ENCODE peak calls at places on chromosomes 7 and 10, in four cellular contexts. V, M, O and L are unnamed samples.
A peak's percentile ranks its signal among the peaks of the same experiment; 100 is the strongest.

GRCh38 chr10:5504146-5505072 is 5.0 kb upstream of the CALML5 start:
- DNase-seq in M (no peak), V (no peak), O (no peak), L (no peak)

GRCh38 chr7:77553123-77553522 is 16.0 kb downstream of the PTPN12 start:
- DNase-seq in O (no peak), V (no peak), M (no peak), L (no peak)

GRCh38 chr7:136359333-136359903 is 382.3 kb upstream of the MTPN start:
- DNase-seq in O (no peak), M (no peak), V (no peak), L (no peak)

GRCh38 chr7:98137826-98138151 is 31.1 kb downstream of the LMTK2 start:
- DNase-seq in V (no peak), O (no peak), M (no peak), L (no peak)

GRCh38 chr10:78162867-78163266 is 129.2 kb downstream of the RPS24 start:
- DNase-seq in M (no peak), V (no peak), O (no peak), L (no peak)

GRCh38 chr10:16843252-16843870 is 26.1 kb upstream of the RSU1 start:
- DNase-seq in O (peak; percentile 52), M (no peak), V (no peak), L (no peak)

GRCh38 chr10:110208614-110209398 is 1.4 kb downstream of the MXI1 start:
- DNase-seq in M (peak; percentile 82), V (peak; percentile 30), O (no peak), L (no peak)

GRCh38 chr7:94313926-94314325 is 80.8 kb upstream of the COL1A2 start:
- DNase-seq in V (no peak), M (no peak), O (no peak), L (no peak)

GRCh38 chr7:148503900-148504487 is 86.6 kb upstream of the C7orf33 start:
- DNase-seq in M (no peak), V (no peak), O (no peak), L (no peak)

GRCh38 chr7:2843191-2843685 is 870 bp downstream of the GNA12 start:
- DNase-seq in V (no peak), O (no peak), M (no peak), L (no peak)

GRCh38 chr7:43674559-43675436 is 54.5 kb downstream of the COA1 start:
- DNase-seq in M (no peak), V (no peak), O (no peak), L (peak; percentile 32)

GRCh38 chr7:26618458-26618857 is 245.9 kb downstream of the SKAP2 start:
- DNase-seq in M (no peak), V (no peak), O (no peak), L (no peak)

GRCh38 chr10:90451283-90451682 is 406.6 kb downstream of the HTR7 start:
- DNase-seq in O (no peak), M (no peak), V (no peak), L (no peak)

GRCh38 chr10:17951868-17952371 is at the start of gene SLC39A12:
- DNase-seq in M (no peak), O (peak; percentile 37), V (no peak), L (no peak)

GRCh38 chr7:47669178-47669878 is 87.4 kb upstream of the TNS3 start:
- DNase-seq in O (peak; percentile 75), V (peak; percentile 74), M (peak; percentile 90), L (peak; percentile 69)

GRCh38 chr7:44872787-44873186 is 12.5 kb downstream of the PURB start:
- DNase-seq in V (no peak), O (no peak), M (no peak), L (no peak)

GRCh38 chr7:30285531-30286284 is 1.3 kb downstream of the ZNRF2 start:
- DNase-seq in O (no peak), M (peak; percentile 89), V (peak; percentile 46), L (peak; percentile 71)

GRCh38 chr10:91590904-91591791 is 41.7 kb downstream of the PPP1R3C start:
- DNase-seq in M (no peak), V (peak; percentile 51), O (peak; percentile 81), L (peak; percentile 86)

GRCh38 chr10:50788951-50789904 is 49.5 kb downstream of the ASAH2B start:
- DNase-seq in O (peak; percentile 1), M (no peak), V (no peak), L (no peak)

GRCh38 chr7:25750738-25751529 is 401.1 kb upstream of the NFE2L3 start:
- DNase-seq in V (no peak), O (no peak), M (no peak), L (no peak)

GRCh38 chr10:119531067-119531466 is 11.5 kb downstream of the RGS10 start:
- DNase-seq in M (no peak), V (no peak), O (peak; percentile 52), L (no peak)

GRCh38 chr10:3074145-3074665 is 6.9 kb downstream of the PFKP start:
- DNase-seq in O (no peak), V (no peak), M (no peak), L (no peak)

GRCh38 chr10:73032536-73032935 is 64.1 kb downstream of the P4HA1 start:
- DNase-seq in O (no peak), V (no peak), M (no peak), L (no peak)

GRCh38 chr7:104845541-104845940 is 168.5 kb upstream of the KMT2E start:
- DNase-seq in V (no peak), M (no peak), O (no peak), L (no peak)

GRCh38 chr10:95233377-95234034 is 39.5 kb downstream of the ACSM6 start:
- DNase-seq in V (no peak), O (no peak), M (no peak), L (no peak)

GRCh38 chr7:31488562-31489203 is 25.2 kb upstream of the ITPRID1 start:
- DNase-seq in O (no peak), M (no peak), V (peak; percentile 55), L (no peak)

GRCh38 chr7:105003875-105004510 is 10.0 kb upstream of the KMT2E start:
- DNase-seq in V (no peak), M (no peak), O (no peak), L (no peak)

GRCh38 chr10:101035916-101036702 is 5.1 kb downstream of the SFXN3 start:
- DNase-seq in V (no peak), O (no peak), M (peak; percentile 51), L (no peak)

GRCh38 chr10:96228408-96229019 is 42.9 kb downstream of the BLNK start:
- DNase-seq in O (no peak), M (no peak), V (no peak), L (no peak)

GRCh38 chr7:41928781-41929180 is 225.9 kb upstream of the INHBA start:
- DNase-seq in M (no peak), O (no peak), V (no peak), L (no peak)

GRCh38 chr10:75404335-75405200 is 3.0 kb upstream of the ZNF503 start:
- DNase-seq in M (no peak), O (no peak), V (peak; percentile 56), L (peak; percentile 64)

GRCh38 chr7:79823246-79823951 is 311.2 kb upstream of the GNAI1 start:
- DNase-seq in V (no peak), M (no peak), O (peak; percentile 38), L (no peak)

GRCh38 chr10:52631648-52632047 is 140.9 kb downstream of the MBL2 start:
- DNase-seq in V (no peak), M (no peak), O (no peak), L (no peak)

GRCh38 chr7:107878636-107879035 is 12.3 kb upstream of the DLD start:
- DNase-seq in M (no peak), O (no peak), V (no peak), L (no peak)

GRCh38 chr10:103441206-103441605 is 11.0 kb downstream of the CALHM2 start:
- DNase-seq in O (no peak), M (no peak), V (no peak), L (no peak)

GRCh38 chr10:132461103-132461682 is 64.2 kb downstream of the PWWP2B start:
- DNase-seq in V (no peak), O (no peak), M (peak; percentile 47), L (peak; percentile 41)

GRCh38 chr7:84258628-84259027 is 64.0 kb upstream of the SEMA3A start:
- DNase-seq in M (no peak), V (no peak), O (no peak), L (no peak)

GRCh38 chr7:123682690-123683089 is 27.0 kb downstream of the LMOD2 start:
- DNase-seq in M (no peak), O (peak; percentile 38), V (no peak), L (peak; percentile 22)

GRCh38 chr7:73882060-73882428 is 21.1 kb downstream of the TMEM270 start:
- DNase-seq in M (no peak), V (no peak), O (no peak), L (no peak)
- H3K27ac ChIP-seq in M (no peak overlapping the region), V (no peak overlapping the region), O (no peak overlapping the region), L (no peak overlapping the region)

GRCh38 chr7:114933665-114934064 is 11.8 kb downstream of the MDFIC start:
- DNase-seq in V (no peak), M (no peak), O (no peak), L (no peak)
- H3K27ac ChIP-seq in V (no peak overlapping the region), M (peak overlapping the region; percentile 97), O (no peak overlapping the region), L (no peak overlapping the region)

DNA sequence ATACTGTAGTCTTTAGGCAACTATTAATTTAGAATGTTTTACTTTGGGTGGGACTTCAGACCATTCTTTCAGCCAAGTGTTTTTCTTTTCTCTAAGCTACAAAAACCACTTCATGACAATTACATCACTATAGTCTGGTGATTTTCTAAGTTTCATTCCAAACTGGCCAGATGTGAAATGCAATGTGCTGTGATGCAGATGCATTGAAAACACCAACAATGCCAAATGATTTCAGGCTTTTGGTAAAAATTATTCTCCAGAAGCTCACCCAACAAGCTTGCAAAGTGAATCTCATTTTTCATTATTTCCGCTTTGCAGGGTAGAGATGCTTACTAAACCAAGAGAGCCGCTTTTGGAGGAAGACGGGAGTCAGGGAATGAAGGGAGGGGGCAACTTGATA is 118.4 kb upstream of the ANK3 start:
- DNase-seq in V (no peak), M (no peak), O (no peak), L (no peak)
- H3K27ac ChIP-seq in V (no peak overlapping the region), M (no peak overlapping the region), O (no peak overlapping the region), L (no peak overlapping the region)

DNA sequence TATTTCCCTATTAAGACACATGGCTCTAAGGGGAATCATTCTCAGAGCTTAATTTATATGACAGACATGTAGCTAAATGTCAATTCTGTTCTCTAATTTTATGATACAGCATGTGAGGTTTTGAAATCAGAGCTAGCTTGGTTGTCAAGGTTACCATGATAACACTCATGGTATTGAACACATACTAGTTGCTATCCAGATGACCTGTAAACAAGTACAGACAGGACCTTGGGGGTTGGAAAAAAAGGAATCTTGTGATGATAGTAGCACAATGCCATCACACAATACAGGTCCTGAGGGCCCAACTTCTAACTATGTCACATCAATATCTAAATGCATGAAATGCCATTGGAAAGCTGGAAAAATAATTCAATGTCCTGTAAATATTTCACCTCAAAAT is 49.2 kb downstream of the RHOBTB1 start:
- DNase-seq in O (no peak), V (no peak), M (no peak), L (no peak)
- H3K27ac ChIP-seq in O (no peak overlapping the region), V (no peak overlapping the region), M (no peak overlapping the region), L (no peak overlapping the region)

GRCh38 chr10:8112942-8113442 is 58.5 kb downstream of the GATA3 start:
- DNase-seq in V (no peak), M (no peak), O (no peak), L (no peak)
- H3K27ac ChIP-seq in V (no peak overlapping the region), M (no peak overlapping the region), O (no peak overlapping the region), L (no peak overlapping the region)